ENCODE peak calls at places on chromosomes 1 and 21, in five cellular contexts. One of them, this sample, is unnamed.

GRCh38 chr1:110281363-110282290 is 57.5 kb upstream of the RBM15 start:
- DNase-seq in K562: no peak
- DNase-seq in GM12878: no peak
- DNase-seq in SK-N-SH: peak; percentile 47
- DNase-seq in HepG2: no peak
- DNase-seq in this sample: no peak

GRCh38 chr1:223531742-223532341 is 133.7 kb downstream of the CAPN8 start:
- DNase-seq in K562: peak; percentile 58
- DNase-seq in GM12878: no peak
- DNase-seq in SK-N-SH: peak; percentile 59
- DNase-seq in HepG2: peak; percentile 41
- DNase-seq in this sample: peak; percentile 56

GRCh38 chr1:61255324-61255703 is 173.0 kb downstream of the NFIA start:
- DNase-seq in K562: no peak
- DNase-seq in GM12878: no peak
- DNase-seq in SK-N-SH: no peak
- DNase-seq in HepG2: no peak
- DNase-seq in this sample: no peak

GRCh38 chr1:107058245-107059032 is 2.0 kb downstream of the PRMT6 start:
- DNase-seq in K562: no peak
- DNase-seq in GM12878: no peak
- DNase-seq in SK-N-SH: no peak
- DNase-seq in HepG2: no peak
- DNase-seq in this sample: no peak

GRCh38 chr1:202234331-202235002 is 40.9 kb downstream of the LGR6 start:
- DNase-seq in K562: no peak
- DNase-seq in GM12878: no peak
- DNase-seq in SK-N-SH: no peak
- DNase-seq in HepG2: peak; percentile 11
- DNase-seq in this sample: no peak

GRCh38 chr1:30847358-30847972 is 61.1 kb downstream of the SDC3 start:
- DNase-seq in K562: peak; percentile 37
- DNase-seq in GM12878: no peak
- DNase-seq in SK-N-SH: no peak
- DNase-seq in HepG2: peak; percentile 90
- DNase-seq in this sample: no peak

GRCh38 chr21:15667010-15667409 is 62.8 kb upstream of the USP25 start:
- DNase-seq in K562: no peak
- DNase-seq in GM12878: no peak
- DNase-seq in SK-N-SH: no peak
- DNase-seq in HepG2: no peak
- DNase-seq in this sample: no peak

GRCh38 chr1:41805771-41806471 is 112.8 kb downstream of the HIVEP3 start:
- DNase-seq in K562: no peak
- DNase-seq in GM12878: no peak
- DNase-seq in SK-N-SH: no peak
- DNase-seq in HepG2: no peak
- DNase-seq in this sample: no peak

GRCh38 chr1:54579337-54579781 is 31.3 kb downstream of the ACOT11 start:
- DNase-seq in K562: no peak
- DNase-seq in GM12878: no peak
- DNase-seq in SK-N-SH: no peak
- DNase-seq in HepG2: peak; percentile 91
- DNase-seq in this sample: no peak

GRCh38 chr1:147892731-147893214 is 9.8 kb upstream of the GJA8 start:
- DNase-seq in K562: peak; percentile 63
- DNase-seq in GM12878: no peak
- DNase-seq in SK-N-SH: peak; percentile 49
- DNase-seq in HepG2: peak; percentile 28
- DNase-seq in this sample: peak; percentile 24
- TF ChIP-seq ZBTB33 in K562: no peak
- TF ChIP-seq ZBTB33 in GM12878: no peak
- TF ChIP-seq ZBTB33 in SK-N-SH: no peak
- TF ChIP-seq ZBTB33 in HepG2: no peak
- TF ChIP-seq ZBTB33 in this sample: no peak

GRCh38 chr1:192546596-192547199 is 28.9 kb upstream of the RGS1 start:
- DNase-seq in K562: no peak
- DNase-seq in GM12878: no peak
- DNase-seq in SK-N-SH: no peak
- DNase-seq in HepG2: no peak
- DNase-seq in this sample: no peak

GRCh38 chr1:192552619-192553225 is 22.9 kb upstream of the RGS1 start:
- DNase-seq in K562: no peak
- DNase-seq in GM12878: no peak
- DNase-seq in SK-N-SH: no peak
- DNase-seq in HepG2: no peak
- DNase-seq in this sample: no peak

GRCh38 chr1:192553741-192554140 is 21.8 kb upstream of the RGS1 start:
- DNase-seq in K562: no peak
- DNase-seq in GM12878: no peak
- DNase-seq in SK-N-SH: no peak
- DNase-seq in HepG2: no peak
- DNase-seq in this sample: no peak

GRCh38 chr1:192554904-192555303 is 20.7 kb upstream of the RGS1 start:
- DNase-seq in K562: no peak
- DNase-seq in GM12878: no peak
- DNase-seq in SK-N-SH: no peak
- DNase-seq in HepG2: no peak
- DNase-seq in this sample: no peak

GRCh38 chr1:192550922-192551534 is 24.5 kb upstream of the RGS1 start:
- DNase-seq in K562: no peak
- DNase-seq in GM12878: peak; percentile 89
- DNase-seq in SK-N-SH: no peak
- DNase-seq in HepG2: no peak
- DNase-seq in this sample: peak; percentile 16
- TF ChIP-seq JUND in K562: no peak
- TF ChIP-seq JUND in GM12878: peak; percentile 41
- TF ChIP-seq JUND in SK-N-SH: peak; percentile 70
- TF ChIP-seq JUND in HepG2: no peak
- TF ChIP-seq JUND in this sample: no peak

GRCh38 chr1:214471458-214471857 is 79.9 kb downstream of the PTPN14 start:
- DNase-seq in K562: no peak
- DNase-seq in GM12878: no peak
- DNase-seq in SK-N-SH: no peak
- DNase-seq in HepG2: no peak
- DNase-seq in this sample: no peak
- TF ChIP-seq SIN3A in K562: no peak
- TF ChIP-seq SIN3A in GM12878: no peak
- TF ChIP-seq SIN3A in SK-N-SH: no peak
- TF ChIP-seq SIN3A in HepG2: no peak
- TF ChIP-seq SIN3A in this sample: no peak

DNA sequence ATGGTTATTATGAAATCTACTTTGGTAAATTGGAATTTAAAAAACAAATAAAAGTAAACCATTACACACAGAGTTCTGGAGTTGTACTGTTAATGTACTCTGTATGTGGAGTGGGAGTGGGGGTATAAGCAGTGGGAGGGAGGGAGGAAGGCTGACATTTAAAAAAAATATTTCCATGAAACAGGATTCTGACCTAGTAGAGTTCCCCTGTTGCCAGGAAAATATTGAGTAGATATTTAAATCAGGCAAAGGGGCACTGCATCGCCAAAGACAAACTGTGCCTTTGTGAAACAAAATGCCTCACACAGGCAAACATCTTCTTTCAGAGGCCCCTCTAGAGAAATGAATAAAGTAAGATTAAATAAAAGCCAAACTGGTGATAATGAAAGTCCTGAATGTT is 87.8 kb downstream of the ERG start:
- DNase-seq in K562: no peak
- DNase-seq in GM12878: no peak
- DNase-seq in SK-N-SH: no peak
- DNase-seq in HepG2: no peak
- DNase-seq in this sample: no peak
- TF ChIP-seq ZBTB33 in K562: no peak
- TF ChIP-seq ZBTB33 in GM12878: no peak
- TF ChIP-seq ZBTB33 in SK-N-SH: no peak
- TF ChIP-seq ZBTB33 in HepG2: no peak
- TF ChIP-seq ZBTB33 in this sample: no peak

GRCh38 chr1:114033961-114034360 is 54.7 kb downstream of the OLFML3 start:
- DNase-seq in K562: no peak
- DNase-seq in GM12878: no peak
- DNase-seq in SK-N-SH: no peak
- DNase-seq in HepG2: no peak
- DNase-seq in this sample: no peak

GRCh38 chr1:114035304-114035700 is 56.0 kb downstream of the OLFML3 start:
- DNase-seq in K562: no peak
- DNase-seq in GM12878: no peak
- DNase-seq in SK-N-SH: no peak
- DNase-seq in HepG2: no peak
- DNase-seq in this sample: no peak

GRCh38 chr1:114034561-114035303 is 55.5 kb downstream of the OLFML3 start:
- DNase-seq in K562: no peak
- DNase-seq in GM12878: no peak
- DNase-seq in SK-N-SH: no peak
- DNase-seq in HepG2: no peak
- DNase-seq in this sample: no peak

GRCh38 chr1:114032271-114033218 is 53.3 kb downstream of the OLFML3 start:
- DNase-seq in K562: no peak
- DNase-seq in GM12878: no peak
- DNase-seq in SK-N-SH: no peak
- DNase-seq in HepG2: no peak
- DNase-seq in this sample: no peak

GRCh38 chr1:114033219-114033706 is 54.0 kb downstream of the OLFML3 start:
- DNase-seq in K562: peak; percentile 32
- DNase-seq in GM12878: no peak
- DNase-seq in SK-N-SH: peak; percentile 41
- DNase-seq in HepG2: peak; percentile 24
- DNase-seq in this sample: peak; percentile 15
- TF ChIP-seq JUND in K562: no peak
- TF ChIP-seq JUND in GM12878: no peak
- TF ChIP-seq JUND in SK-N-SH: no peak
- TF ChIP-seq JUND in HepG2: no peak
- TF ChIP-seq JUND in this sample: no peak

DNA sequence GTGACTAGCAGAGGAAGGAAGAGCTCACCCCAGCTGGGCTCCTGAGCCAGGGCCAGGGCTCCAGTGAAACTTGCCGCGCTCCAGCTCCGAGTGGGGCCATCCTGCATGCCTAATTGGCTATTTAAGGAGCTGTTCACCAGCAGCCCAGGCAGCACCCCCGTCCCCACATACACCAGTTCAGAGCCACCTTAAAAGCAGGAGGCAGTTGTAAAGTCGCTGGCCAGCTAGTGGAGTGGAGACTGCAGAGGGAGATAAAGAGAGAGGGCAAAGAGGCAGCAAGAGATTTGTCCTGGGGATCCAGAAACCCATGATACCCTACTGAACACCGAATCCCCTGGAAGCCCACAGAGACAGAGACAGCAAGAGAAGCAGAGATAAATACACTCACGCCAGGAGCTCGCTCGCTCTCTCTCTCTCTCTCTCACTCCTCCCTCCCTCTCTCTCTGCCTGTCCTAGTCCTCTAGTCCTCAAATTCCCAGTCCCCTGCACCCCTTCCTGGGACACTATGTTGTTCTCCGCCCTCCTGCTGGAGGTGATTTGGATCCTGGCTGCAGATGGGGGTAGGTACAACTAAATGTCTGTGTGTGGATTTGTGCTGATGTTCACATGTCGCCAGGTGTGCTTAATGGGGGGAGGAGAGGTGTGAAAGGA is at the start of gene CA14:
- DNase-seq in K562: no peak
- DNase-seq in GM12878: no peak
- DNase-seq in SK-N-SH: no peak
- DNase-seq in HepG2: no peak
- DNase-seq in this sample: no peak
- TF ChIP-seq SIN3A in K562: no peak
- TF ChIP-seq SIN3A in GM12878: no peak
- TF ChIP-seq SIN3A in SK-N-SH: no peak
- TF ChIP-seq SIN3A in HepG2: peak; percentile 83
- TF ChIP-seq SIN3A in this sample: no peak

DNA sequence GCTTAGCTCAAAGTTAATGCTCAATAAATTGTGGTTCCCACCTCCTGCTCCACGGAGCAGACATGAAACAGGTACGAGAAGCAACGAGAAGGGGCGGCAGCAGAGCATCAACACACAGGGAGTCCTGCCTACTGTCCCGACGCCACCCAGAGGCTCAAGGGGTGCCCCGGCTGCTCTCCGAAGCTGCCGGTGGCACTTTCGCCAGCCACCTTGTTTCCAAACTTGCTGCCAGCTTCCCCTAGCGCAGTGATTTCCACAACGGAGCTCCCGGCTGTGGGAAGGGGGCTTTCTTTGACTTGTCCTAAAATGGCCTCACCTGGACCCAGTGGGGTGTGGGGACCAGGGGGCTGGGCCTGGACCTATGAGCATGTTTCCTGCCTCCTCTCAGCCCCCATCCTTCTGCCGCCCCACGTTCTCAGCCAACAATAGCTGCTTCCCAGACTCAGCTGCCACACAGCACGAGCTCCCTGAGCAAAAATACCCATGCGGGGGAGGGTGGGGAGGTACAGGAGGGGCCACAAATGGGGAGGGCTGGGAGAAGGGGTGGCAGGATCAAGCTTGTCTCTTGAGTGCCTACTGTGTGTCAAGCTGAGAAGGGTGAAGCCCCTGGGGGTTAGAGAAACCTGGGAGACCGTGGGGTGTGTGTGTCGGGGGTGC is 35.6 kb upstream of the ECE1 start:
- DNase-seq in K562: no peak
- DNase-seq in GM12878: no peak
- DNase-seq in SK-N-SH: no peak
- DNase-seq in HepG2: no peak
- DNase-seq in this sample: no peak
- TF ChIP-seq ZBTB33 in K562: no peak
- TF ChIP-seq ZBTB33 in GM12878: no peak
- TF ChIP-seq ZBTB33 in SK-N-SH: no peak
- TF ChIP-seq ZBTB33 in HepG2: no peak
- TF ChIP-seq ZBTB33 in this sample: no peak

DNA sequence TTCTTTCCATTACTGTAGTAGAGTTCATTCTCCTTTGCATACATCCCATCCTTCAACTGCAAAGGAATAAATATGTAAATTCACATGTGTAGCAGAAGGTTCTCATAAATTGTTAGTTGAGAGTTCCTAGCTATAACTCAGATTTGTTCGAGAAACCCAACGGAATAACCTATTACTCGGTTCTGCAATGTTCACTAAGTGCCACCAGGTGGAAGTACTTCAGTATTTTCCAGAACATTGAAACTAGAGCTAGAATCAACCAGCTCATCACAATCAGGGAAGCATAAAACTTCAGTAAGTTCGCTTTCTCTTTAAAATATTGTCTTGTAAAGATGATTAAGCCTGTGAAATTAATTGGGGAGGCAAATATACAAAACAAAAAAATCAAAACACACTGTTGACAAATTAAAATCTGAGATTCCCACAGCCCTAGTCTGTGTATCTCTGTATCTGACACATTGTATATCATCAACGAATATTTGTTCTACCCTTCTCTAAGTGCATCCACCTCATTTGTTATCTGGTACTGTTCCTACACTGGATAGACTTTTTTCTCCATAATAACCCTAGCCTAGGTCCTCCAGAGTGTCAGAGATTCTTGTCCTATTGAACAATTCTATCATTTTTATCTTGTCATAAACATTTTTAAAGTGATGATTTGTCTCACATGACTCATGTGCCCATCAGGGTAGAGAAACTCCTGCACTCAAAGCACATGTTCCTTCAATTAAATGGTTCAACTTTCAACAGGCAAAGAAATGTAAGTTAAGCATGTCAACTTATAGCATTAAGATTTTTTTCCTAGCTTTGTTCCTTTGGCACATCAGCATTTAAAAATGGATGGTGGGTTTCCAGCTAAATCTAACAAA is 31.9 kb downstream of the MROH9 start:
- DNase-seq in K562: no peak
- DNase-seq in GM12878: no peak
- DNase-seq in SK-N-SH: peak; percentile 12
- DNase-seq in HepG2: peak; percentile 25
- DNase-seq in this sample: peak; percentile 32
- TF ChIP-seq JUND in K562: no peak
- TF ChIP-seq JUND in GM12878: no peak
- TF ChIP-seq JUND in SK-N-SH: peak; percentile 15
- TF ChIP-seq JUND in HepG2: no peak
- TF ChIP-seq JUND in this sample: no peak